ENCODE peak calls at places on chromosome 6, in five cellular contexts. One of them, this sample, is unnamed.

GRCh38 chr6:11500008-11500407 is 37.5 kb upstream of the TMEM170B start:
- DNase-seq in body of pancreas: no peak
- DNase-seq in central memory CD4-positive, alpha-beta T cell: no peak
- DNase-seq in endothelial cell: no peak
- DNase-seq in activated CD8-positive, alpha-beta T cell treated with anti-CD3 and anti-CD28 coated beads for 36 hours: no peak
- DNase-seq in this sample: no peak

GRCh38 chr6:45072014-45072413 is 256.1 kb upstream of the RUNX2 start:
- DNase-seq in body of pancreas: no peak
- DNase-seq in central memory CD4-positive, alpha-beta T cell: no peak
- DNase-seq in endothelial cell: no peak
- DNase-seq in activated CD8-positive, alpha-beta T cell treated with anti-CD3 and anti-CD28 coated beads for 36 hours: no peak
- DNase-seq in this sample: no peak

GRCh38 chr6:106194949-106195919 is 109.1 kb downstream of the PRDM1 start:
- DNase-seq in body of pancreas: no peak
- DNase-seq in central memory CD4-positive, alpha-beta T cell: peak
- DNase-seq in endothelial cell: no peak
- DNase-seq in activated CD8-positive, alpha-beta T cell treated with anti-CD3 and anti-CD28 coated beads for 36 hours: no peak
- DNase-seq in this sample: no peak

GRCh38 chr6:157075549-157076426 is 247.5 kb downstream of the TMEM242 start:
- DNase-seq in body of pancreas: no peak
- DNase-seq in central memory CD4-positive, alpha-beta T cell: no peak
- DNase-seq in endothelial cell: no peak
- DNase-seq in activated CD8-positive, alpha-beta T cell treated with anti-CD3 and anti-CD28 coated beads for 36 hours: peak
- DNase-seq in this sample: no peak

GRCh38 chr6:56992703-56993102 is 37.8 kb downstream of the BEND6 start:
- DNase-seq in body of pancreas: no peak
- DNase-seq in central memory CD4-positive, alpha-beta T cell: no peak
- DNase-seq in endothelial cell: no peak
- DNase-seq in activated CD8-positive, alpha-beta T cell treated with anti-CD3 and anti-CD28 coated beads for 36 hours: no peak
- DNase-seq in this sample: no peak

GRCh38 chr6:137056121-137056880 is 11.5 kb upstream of the IL20RA start:
- DNase-seq in body of pancreas: no peak
- DNase-seq in central memory CD4-positive, alpha-beta T cell: no peak
- DNase-seq in endothelial cell: no peak
- DNase-seq in activated CD8-positive, alpha-beta T cell treated with anti-CD3 and anti-CD28 coated beads for 36 hours: no peak
- DNase-seq in this sample: no peak

GRCh38 chr6:117601811-117602150 is 530 bp downstream of the GOPC start:
- DNase-seq in body of pancreas: no peak
- DNase-seq in central memory CD4-positive, alpha-beta T cell: peak
- DNase-seq in endothelial cell: no peak
- DNase-seq in activated CD8-positive, alpha-beta T cell treated with anti-CD3 and anti-CD28 coated beads for 36 hours: peak
- DNase-seq in this sample: no peak

GRCh38 chr6:170150590-170150945 is 140.3 kb downstream of the DLL1 start:
- DNase-seq in body of pancreas: no peak
- DNase-seq in central memory CD4-positive, alpha-beta T cell: no peak
- DNase-seq in endothelial cell: no peak
- DNase-seq in activated CD8-positive, alpha-beta T cell treated with anti-CD3 and anti-CD28 coated beads for 36 hours: no peak
- DNase-seq in this sample: no peak

GRCh38 chr6:31308050-31308844 is 36.4 kb upstream of the HLA-C start:
- DNase-seq in body of pancreas: peak
- DNase-seq in central memory CD4-positive, alpha-beta T cell: peak
- DNase-seq in endothelial cell: peak
- DNase-seq in activated CD8-positive, alpha-beta T cell treated with anti-CD3 and anti-CD28 coated beads for 36 hours: peak
- DNase-seq in this sample: no peak

GRCh38 chr6:157376706-157377230 is 4.2 kb upstream of the ZDHHC14 start:
- DNase-seq in body of pancreas: no peak
- DNase-seq in central memory CD4-positive, alpha-beta T cell: no peak
- DNase-seq in endothelial cell: no peak
- DNase-seq in activated CD8-positive, alpha-beta T cell treated with anti-CD3 and anti-CD28 coated beads for 36 hours: no peak
- DNase-seq in this sample: no peak

GRCh38 chr6:132161283-132161682 is 210.1 kb upstream of the CCN2 start:
- DNase-seq in body of pancreas: no peak
- DNase-seq in central memory CD4-positive, alpha-beta T cell: no peak
- DNase-seq in endothelial cell: peak
- DNase-seq in activated CD8-positive, alpha-beta T cell treated with anti-CD3 and anti-CD28 coated beads for 36 hours: no peak
- DNase-seq in this sample: no peak

GRCh38 chr6:47413752-47414516 is 63.7 kb upstream of the CD2AP start:
- DNase-seq in body of pancreas: peak
- DNase-seq in central memory CD4-positive, alpha-beta T cell: peak
- DNase-seq in endothelial cell: peak
- DNase-seq in activated CD8-positive, alpha-beta T cell treated with anti-CD3 and anti-CD28 coated beads for 36 hours: peak
- DNase-seq in this sample: no peak

GRCh38 chr6:159806021-159806458 is 6.0 kb downstream of the PNLDC1 start:
- DNase-seq in body of pancreas: no peak
- DNase-seq in central memory CD4-positive, alpha-beta T cell: no peak
- DNase-seq in endothelial cell: no peak
- DNase-seq in activated CD8-positive, alpha-beta T cell treated with anti-CD3 and anti-CD28 coated beads for 36 hours: no peak
- DNase-seq in this sample: no peak

GRCh38 chr6:32852018-32852843 is 1.3 kb downstream of the TAP1 start:
- DNase-seq in body of pancreas: no peak
- DNase-seq in central memory CD4-positive, alpha-beta T cell: no peak
- DNase-seq in endothelial cell: no peak
- DNase-seq in activated CD8-positive, alpha-beta T cell treated with anti-CD3 and anti-CD28 coated beads for 36 hours: peak
- DNase-seq in this sample: no peak

GRCh38 chr6:33427585-33428218 is 7.8 kb downstream of the SYNGAP1 start:
- DNase-seq in body of pancreas: peak
- DNase-seq in central memory CD4-positive, alpha-beta T cell: peak
- DNase-seq in endothelial cell: peak
- DNase-seq in activated CD8-positive, alpha-beta T cell treated with anti-CD3 and anti-CD28 coated beads for 36 hours: peak
- DNase-seq in this sample: peak

GRCh38 chr6:49001856-49002255 is 461.2 kb downstream of the MMUT start:
- DNase-seq in body of pancreas: no peak
- DNase-seq in central memory CD4-positive, alpha-beta T cell: no peak
- DNase-seq in endothelial cell: no peak
- DNase-seq in activated CD8-positive, alpha-beta T cell treated with anti-CD3 and anti-CD28 coated beads for 36 hours: no peak
- DNase-seq in this sample: no peak

GRCh38 chr6:10771371-10771894 is 23.8 kb downstream of the TMEM14B start:
- DNase-seq in body of pancreas: no peak
- DNase-seq in central memory CD4-positive, alpha-beta T cell: no peak
- DNase-seq in endothelial cell: no peak
- DNase-seq in activated CD8-positive, alpha-beta T cell treated with anti-CD3 and anti-CD28 coated beads for 36 hours: no peak
- DNase-seq in this sample: no peak

GRCh38 chr6:127776320-127776719 is 124.5 kb downstream of the THEMIS start:
- DNase-seq in body of pancreas: no peak
- DNase-seq in central memory CD4-positive, alpha-beta T cell: no peak
- DNase-seq in endothelial cell: no peak
- DNase-seq in activated CD8-positive, alpha-beta T cell treated with anti-CD3 and anti-CD28 coated beads for 36 hours: peak
- DNase-seq in this sample: no peak

GRCh38 chr6:25318589-25318988 is 39.4 kb downstream of the CARMIL1 start:
- DNase-seq in body of pancreas: no peak
- DNase-seq in central memory CD4-positive, alpha-beta T cell: no peak
- DNase-seq in endothelial cell: no peak
- DNase-seq in activated CD8-positive, alpha-beta T cell treated with anti-CD3 and anti-CD28 coated beads for 36 hours: no peak
- DNase-seq in this sample: no peak

GRCh38 chr6:154558513-154558912 is 48.0 kb upstream of the CNKSR3 start:
- DNase-seq in body of pancreas: no peak
- DNase-seq in central memory CD4-positive, alpha-beta T cell: no peak
- DNase-seq in endothelial cell: no peak
- DNase-seq in activated CD8-positive, alpha-beta T cell treated with anti-CD3 and anti-CD28 coated beads for 36 hours: no peak
- DNase-seq in this sample: no peak

GRCh38 chr6:149840345-149841075 is 23.6 kb downstream of the LRP11 start:
- DNase-seq in body of pancreas: peak
- DNase-seq in central memory CD4-positive, alpha-beta T cell: peak
- DNase-seq in endothelial cell: peak
- DNase-seq in activated CD8-positive, alpha-beta T cell treated with anti-CD3 and anti-CD28 coated beads for 36 hours: peak
- DNase-seq in this sample: no peak

GRCh38 chr6:169850746-169851145 is 99.3 kb downstream of the ERMARD start:
- DNase-seq in body of pancreas: no peak
- DNase-seq in central memory CD4-positive, alpha-beta T cell: no peak
- DNase-seq in endothelial cell: no peak
- DNase-seq in activated CD8-positive, alpha-beta T cell treated with anti-CD3 and anti-CD28 coated beads for 36 hours: no peak
- DNase-seq in this sample: no peak

GRCh38 chr6:20202699-20203302 is 9.5 kb downstream of the MBOAT1 start:
- DNase-seq in body of pancreas: no peak
- DNase-seq in central memory CD4-positive, alpha-beta T cell: no peak
- DNase-seq in endothelial cell: no peak
- DNase-seq in activated CD8-positive, alpha-beta T cell treated with anti-CD3 and anti-CD28 coated beads for 36 hours: no peak
- DNase-seq in this sample: no peak

GRCh38 chr6:41053056-41053455 is at the start of gene APOBEC2:
- DNase-seq in body of pancreas: peak
- DNase-seq in central memory CD4-positive, alpha-beta T cell: no peak
- DNase-seq in endothelial cell: no peak
- DNase-seq in activated CD8-positive, alpha-beta T cell treated with anti-CD3 and anti-CD28 coated beads for 36 hours: no peak
- DNase-seq in this sample: no peak

GRCh38 chr6:110595112-110595511 is 118.7 kb upstream of the SLC22A16 start:
- DNase-seq in body of pancreas: no peak
- DNase-seq in central memory CD4-positive, alpha-beta T cell: no peak
- DNase-seq in endothelial cell: no peak
- DNase-seq in activated CD8-positive, alpha-beta T cell treated with anti-CD3 and anti-CD28 coated beads for 36 hours: no peak
- DNase-seq in this sample: no peak

GRCh38 chr6:46184114-46184513 is 13.3 kb upstream of the ENPP5 start:
- DNase-seq in body of pancreas: peak
- DNase-seq in central memory CD4-positive, alpha-beta T cell: no peak
- DNase-seq in endothelial cell: no peak
- DNase-seq in activated CD8-positive, alpha-beta T cell treated with anti-CD3 and anti-CD28 coated beads for 36 hours: no peak
- DNase-seq in this sample: no peak

GRCh38 chr6:119105262-119105661 is 26.8 kb upstream of the FAM184A start:
- DNase-seq in body of pancreas: no peak
- DNase-seq in central memory CD4-positive, alpha-beta T cell: no peak
- DNase-seq in endothelial cell: no peak
- DNase-seq in activated CD8-positive, alpha-beta T cell treated with anti-CD3 and anti-CD28 coated beads for 36 hours: no peak
- DNase-seq in this sample: no peak

This sample was measured in neural crest cell.